ENCODE peak calls at places on chromosomes 16 and 17, in ten cellular contexts. K, M, G, P, V, O, Q, T, W and B are unnamed samples.

GRCh38 chr17:68981288-68981687 is 26.1 kb upstream of the ABCA8 start:
- DNase-seq in Q (peak), W (peak), K (peak), M (no peak), T (peak), P (peak), O (no peak), V (no peak), G (peak), B (peak)

GRCh38 chr16:83994087-83994486 is 26.0 kb downstream of the NECAB2 start:
- DNase-seq in M (no peak), P (no peak), O (no peak), T (peak), Q (peak), G (peak), K (no peak), W (no peak), V (peak), B (peak)

GRCh38 chr16:66070140-66070887 is 296.2 kb upstream of the CDH5 start:
- DNase-seq in V (no peak), T (no peak), M (no peak), G (peak), K (peak), P (no peak), Q (peak), O (no peak), W (no peak), B (peak)

GRCh38 chr16:85508993-85509392 is 104.1 kb upstream of the GSE1 start:
- DNase-seq in V (no peak), G (no peak), K (no peak), Q (no peak), W (no peak), T (no peak), M (no peak), P (no peak), O (no peak), B (no peak)

GRCh38 chr17:38761612-38762011 is 9.1 kb downstream of the PSMB3 start:
- DNase-seq in G (peak), P (peak), T (peak), Q (no peak), W (no peak), M (peak), K (no peak), O (peak), V (peak), B (no peak)

GRCh38 chr16:49563666-49564065 is 190.1 kb downstream of the C16orf78 start:
- DNase-seq in W (no peak), M (no peak), O (no peak), K (no peak), T (no peak), G (peak), Q (no peak), P (no peak), V (no peak), B (peak)

GRCh38 chr16:11360581-11360980 is 15.3 kb downstream of the RMI2 start:
- DNase-seq in K (no peak), M (no peak), W (no peak), O (no peak), G (peak), T (no peak), Q (peak), P (no peak), V (no peak), B (no peak)

GRCh38 chr17:41539979-41540701 is 12.0 kb upstream of the KRT19 start:
- DNase-seq in M (no peak), W (no peak), Q (no peak), P (no peak), G (no peak), V (no peak), O (no peak), K (no peak), T (no peak), B (no peak)

GRCh38 chr17:69093279-69093789 is 32.6 kb upstream of the ABCA9 start:
- DNase-seq in O (peak), V (no peak), Q (peak), P (peak), T (no peak), W (peak), K (no peak), M (no peak), G (no peak), B (no peak)

GRCh38 chr16:58425245-58425644 is 33.0 kb downstream of the GINS3 start:
- DNase-seq in V (no peak), M (no peak), T (no peak), P (no peak), G (no peak), W (no peak), Q (no peak), K (no peak), O (no peak), B (no peak)

GRCh38 chr17:28053725-28054124 is 11.2 kb downstream of the NLK start:
- DNase-seq in G (no peak), Q (no peak), O (no peak), W (no peak), M (no peak), K (no peak), T (no peak), V (no peak), P (no peak), B (no peak)

GRCh38 chr16:82603784-82604411 is 22.9 kb upstream of the CDH13 start:
- DNase-seq in W (peak), M (peak), G (peak), T (peak), O (peak), Q (peak), P (peak), K (peak), V (peak), B (peak)

GRCh38 chr17:70144260-70144846 is 25.0 kb upstream of the KCNJ2 start:
- DNase-seq in W (peak), M (peak), V (peak), G (peak), K (no peak), P (peak), T (no peak), O (peak), Q (peak), B (no peak)

GRCh38 chr16:68744744-68745280 is 7.7 kb downstream of the CDH1 start:
- DNase-seq in O (no peak), T (peak), G (peak), M (no peak), V (peak), Q (no peak), P (no peak), K (no peak), W (peak), B (no peak)

GRCh38 chr16:58509256-58510096 is 5.8 kb upstream of the SETD6 start:
- DNase-seq in G (no peak), T (no peak), Q (no peak), W (no peak), M (no peak), O (no peak), P (no peak), K (peak), V (no peak), B (no peak)

GRCh38 chr16:890716-891352 is 80.0 kb downstream of the LMF1 start:
- DNase-seq in V (no peak), P (no peak), G (no peak), K (no peak), T (no peak), W (no peak), M (no peak), O (no peak), Q (no peak), B (no peak)

GRCh38 chr17:29155235-29155965 is 24.8 kb downstream of the MYO18A start:
- DNase-seq in M (no peak), G (peak), P (peak), Q (peak), T (no peak), W (peak), V (peak), O (no peak), K (no peak), B (no peak)

GRCh38 chr17:38428150-38428642 is at the start of gene ARHGAP23:
- DNase-seq in V (peak), K (peak), M (peak), G (peak), Q (peak), O (peak), P (peak), W (peak), T (no peak), B (no peak)

GRCh38 chr17:37848690-37849616 is 75.3 kb upstream of the TBC1D3K start:
- DNase-seq in G (peak), O (no peak), P (peak), T (peak), V (peak), M (no peak), Q (no peak), W (peak), K (no peak), B (peak)

GRCh38 chr17:17413821-17414220 is 63.0 kb upstream of the MED9 start:
- DNase-seq in W (no peak), O (no peak), Q (peak), V (no peak), T (no peak), K (no peak), M (no peak), P (no peak), G (peak), B (no peak)

GRCh38 chr16:50154369-50154947 is 1.4 kb downstream of the TENT4B start:
- DNase-seq in T (no peak), P (peak), M (no peak), W (no peak), V (peak), Q (no peak), O (no peak), G (peak), K (no peak), B (no peak)

GRCh38 chr16:47492428-47493357 is 31.6 kb downstream of the PHKB start:
- DNase-seq in M (no peak), W (peak), Q (peak), K (peak), O (peak), P (no peak), T (peak), V (no peak), G (peak), B (peak)

DNA sequence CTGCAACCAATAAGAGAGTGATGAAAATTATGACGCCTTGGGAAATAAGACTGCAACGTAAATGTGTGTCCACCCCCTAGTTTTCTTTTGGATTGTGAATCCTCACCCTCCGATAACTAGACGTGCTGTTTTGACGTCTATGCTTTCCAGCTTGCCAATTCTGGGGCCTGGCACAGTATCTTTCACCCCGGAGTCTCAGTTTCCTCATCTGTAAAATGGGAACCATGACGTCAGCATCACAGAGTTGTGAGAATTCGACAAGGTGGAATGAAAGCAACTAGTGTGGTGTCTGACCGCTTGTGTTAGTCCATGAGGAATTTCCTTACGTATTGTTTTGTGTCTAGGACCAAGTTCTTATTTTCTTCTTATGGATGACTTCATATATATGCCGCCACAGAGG is 37.7 kb downstream of the WWOX start:
- DNase-seq in W (no peak), K (no peak), Q (no peak), V (no peak), P (no peak), M (no peak), O (no peak), G (no peak), T (no peak), B (no peak)
- H3K4me3 ChIP-seq in W (no peak), K (no peak), Q (no peak), V (no peak), P (no peak), M (no peak), O (no peak), G (no peak), T (no peak), B (no peak)

GRCh38 chr16:62035115-62036092 is 834 bp downstream of the CDH8 start:
- DNase-seq in V (no peak), T (no peak), Q (no peak), O (no peak), M (peak), P (no peak), W (no peak), K (no peak), G (no peak), B (no peak)
- H3K4me3 ChIP-seq in V (peak), T (peak), Q (no peak), O (no peak), M (peak), P (no peak), W (no peak), K (peak), G (no peak), B (peak)

GRCh38 chr16:3645504-3646347 is 8.8 kb upstream of the DNASE1 start:
- DNase-seq in G (no peak), V (no peak), P (no peak), O (no peak), K (no peak), W (peak), Q (no peak), T (no peak), M (peak), B (peak)
- H3K4me3 ChIP-seq in G (no peak), V (no peak), P (no peak), O (no peak), K (no peak), W (no peak), Q (no peak), T (no peak), M (peak), B (no peak)

DNA sequence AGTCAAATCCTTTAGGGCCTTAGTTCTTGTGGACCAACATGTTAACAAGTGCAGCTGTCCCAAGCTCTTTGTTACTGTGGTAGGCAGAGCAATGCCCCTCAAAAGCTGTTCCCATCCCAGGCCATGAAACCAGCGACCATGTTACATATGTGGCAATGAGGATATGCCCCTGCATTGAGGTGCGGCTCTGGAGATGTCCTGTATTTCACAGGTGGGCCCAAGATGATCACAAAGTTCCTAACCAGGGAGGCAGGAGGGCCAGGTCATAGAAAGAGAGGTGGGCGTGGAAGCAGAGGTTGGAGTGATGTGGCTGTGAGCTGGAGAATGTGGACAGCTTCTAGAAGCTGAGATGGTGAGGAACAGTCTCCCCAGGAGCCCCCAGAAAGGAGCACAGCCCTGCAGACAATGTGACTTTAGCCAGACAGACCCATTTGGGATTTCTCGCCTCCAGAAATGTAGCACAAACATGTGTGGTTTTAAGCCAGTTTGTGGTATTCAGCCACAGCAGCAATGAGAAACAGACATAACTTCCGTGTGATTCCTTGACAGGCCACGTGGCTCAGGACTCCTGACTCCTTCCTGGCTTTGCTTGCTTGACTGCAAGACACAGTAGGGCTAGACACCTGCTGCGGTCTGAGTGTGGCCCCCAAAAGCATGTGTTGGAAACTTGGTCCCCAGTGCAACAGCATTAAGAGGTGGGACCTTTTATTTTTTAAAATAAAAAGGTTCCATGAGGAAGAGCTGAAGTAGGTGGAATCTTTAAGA is 778.3 kb downstream of the KCNJ18 start:
- DNase-seq in O (no peak), T (no peak), M (no peak), V (no peak), Q (no peak), P (no peak), G (no peak), K (no peak), W (no peak), B (no peak)
- H3K4me3 ChIP-seq in O (no peak), T (no peak), M (no peak), V (no peak), Q (no peak), P (no peak), G (no peak), K (no peak), W (no peak), B (no peak)

GRCh38 chr16:88939814-88940195 is 37.2 kb downstream of the CBFA2T3 start:
- DNase-seq in O (no peak), P (no peak), Q (no peak), V (no peak), K (no peak), G (no peak), W (no peak), M (no peak), T (no peak), B (no peak)

GRCh38 chr16:88940196-88941050 is 36.6 kb downstream of the CBFA2T3 start:
- DNase-seq in P (no peak), G (peak), O (no peak), V (peak), W (no peak), Q (no peak), T (no peak), M (peak), K (no peak), B (no peak)

GRCh38 chr16:88941933-88942909 is 34.8 kb downstream of the CBFA2T3 start:
- DNase-seq in T (no peak), M (peak), G (peak), W (no peak), P (no peak), V (peak), O (peak), K (no peak), Q (no peak), B (no peak)

GRCh38 chr16:88943131-88943664 is 33.8 kb downstream of the CBFA2T3 start:
- DNase-seq in P (no peak), O (peak), M (no peak), T (no peak), V (no peak), W (no peak), Q (no peak), G (no peak), K (no peak), B (no peak)

GRCh38 chr16:88941051-88941932 is 35.7 kb downstream of the CBFA2T3 start:
- DNase-seq in T (no peak), P (no peak), V (no peak), G (peak), O (peak), W (no peak), K (no peak), Q (no peak), M (peak), B (no peak)
- H3K4me3 ChIP-seq in T (no peak), P (no peak), V (peak), G (no peak), O (peak), W (peak), K (peak), Q (no peak), M (peak), B (peak)

GRCh38 chr17:49224997-49225337 is 5.6 kb downstream of the PHOSPHO1 start:
- DNase-seq in M (no peak), Q (no peak), W (no peak), O (no peak), K (no peak), G (no peak), V (no peak), P (no peak), T (no peak), B (no peak)

GRCh38 chr17:49225554-49226236 is 4.9 kb downstream of the PHOSPHO1 start:
- DNase-seq in V (no peak), K (no peak), T (no peak), M (no peak), O (no peak), G (no peak), W (no peak), Q (no peak), P (no peak), B (no peak)

GRCh38 chr17:49223517-49224197 is 6.9 kb downstream of the PHOSPHO1 start:
- DNase-seq in O (peak), W (peak), K (no peak), Q (peak), V (peak), G (peak), T (peak), P (no peak), M (peak), B (no peak)

GRCh38 chr17:49223168-49223516 is 7.4 kb downstream of the PHOSPHO1 start:
- DNase-seq in K (no peak), T (no peak), M (no peak), P (no peak), W (no peak), Q (no peak), G (no peak), V (no peak), O (no peak), B (no peak)

GRCh38 chr17:49224198-49224996 is 6.2 kb downstream of the PHOSPHO1 start:
- DNase-seq in G (no peak), O (peak), Q (no peak), V (no peak), T (no peak), M (peak), W (peak), P (no peak), K (no peak), B (no peak)
- H3K4me3 ChIP-seq in G (no peak), O (peak), Q (no peak), V (no peak), T (peak), M (peak), W (no peak), P (no peak), K (no peak), B (peak)